ENCODE peak calls at places on chromosome X, in nine cellular contexts. One of them, this sample, is unnamed.

GRCh38 chrX:22433292-22434070 is 160.8 kb downstream of the CBLL2 start:
- DNase-seq in globus pallidus: no peak
- DNase-seq in IMR-90: no peak
- DNase-seq in aorta: peak; percentile 49
- DNase-seq in ecto neural progenitor cell: no peak
- DNase-seq in choroid plexus epithelial cell: no peak
- DNase-seq in natural killer cell: no peak
- DNase-seq in HTR-8/SVneo: no peak
- DNase-seq in iris pigment epithelial cell: no peak
- DNase-seq in this sample: no peak

GRCh38 chrX:45710081-45710801 is 509.6 kb upstream of the DIPK2B start:
- DNase-seq in globus pallidus: no peak
- DNase-seq in HTR-8/SVneo: peak; percentile 4
- DNase-seq in ecto neural progenitor cell: no peak
- DNase-seq in IMR-90: peak; percentile 96
- DNase-seq in iris pigment epithelial cell: peak; percentile 93
- DNase-seq in aorta: no peak
- DNase-seq in choroid plexus epithelial cell: peak; percentile 78
- DNase-seq in natural killer cell: no peak
- DNase-seq in this sample: no peak

GRCh38 chrX:40031861-40032422 is 65.8 kb downstream of the BCOR start:
- DNase-seq in iris pigment epithelial cell: no peak
- DNase-seq in choroid plexus epithelial cell: no peak
- DNase-seq in natural killer cell: no peak
- DNase-seq in IMR-90: no peak
- DNase-seq in aorta: no peak
- DNase-seq in HTR-8/SVneo: no peak
- DNase-seq in globus pallidus: no peak
- DNase-seq in ecto neural progenitor cell: no peak
- DNase-seq in this sample: no peak

GRCh38 chrX:63919081-63919480 is 134.1 kb upstream of the ARHGEF9 start:
- DNase-seq in aorta: no peak
- DNase-seq in natural killer cell: no peak
- DNase-seq in globus pallidus: no peak
- DNase-seq in iris pigment epithelial cell: no peak
- DNase-seq in HTR-8/SVneo: no peak
- DNase-seq in choroid plexus epithelial cell: no peak
- DNase-seq in IMR-90: no peak
- DNase-seq in ecto neural progenitor cell: no peak
- DNase-seq in this sample: no peak

GRCh38 chrX:40169193-40170086 is 71.7 kb upstream of the BCOR start:
- DNase-seq in natural killer cell: peak; percentile 60
- DNase-seq in IMR-90: peak; percentile 75
- DNase-seq in HTR-8/SVneo: no peak
- DNase-seq in ecto neural progenitor cell: peak; percentile 82
- DNase-seq in iris pigment epithelial cell: peak; percentile 87
- DNase-seq in aorta: peak; percentile 78
- DNase-seq in globus pallidus: no peak
- DNase-seq in choroid plexus epithelial cell: peak; percentile 92
- DNase-seq in this sample: peak; percentile 84

GRCh38 chrX:102930990-102931756 is 5.9 kb upstream of the RAB40AL start:
- DNase-seq in aorta: no peak
- DNase-seq in ecto neural progenitor cell: no peak
- DNase-seq in HTR-8/SVneo: no peak
- DNase-seq in iris pigment epithelial cell: no peak
- DNase-seq in IMR-90: peak; percentile 37
- DNase-seq in natural killer cell: no peak
- DNase-seq in globus pallidus: no peak
- DNase-seq in choroid plexus epithelial cell: no peak
- DNase-seq in this sample: no peak

GRCh38 chrX:153539171-153539978 is 21.9 kb downstream of the ATP2B3 start:
- DNase-seq in natural killer cell: peak; percentile 41
- DNase-seq in globus pallidus: peak; percentile 55
- DNase-seq in aorta: peak; percentile 78
- DNase-seq in HTR-8/SVneo: peak; percentile 63
- DNase-seq in iris pigment epithelial cell: peak; percentile 52
- DNase-seq in ecto neural progenitor cell: peak; percentile 82
- DNase-seq in choroid plexus epithelial cell: peak; percentile 70
- DNase-seq in IMR-90: peak; percentile 44
- DNase-seq in this sample: peak; percentile 55

GRCh38 chrX:41559235-41559634 is 112.1 kb downstream of the NYX start:
- DNase-seq in globus pallidus: no peak
- DNase-seq in ecto neural progenitor cell: no peak
- DNase-seq in aorta: no peak
- DNase-seq in HTR-8/SVneo: no peak
- DNase-seq in iris pigment epithelial cell: peak; percentile 1
- DNase-seq in choroid plexus epithelial cell: no peak
- DNase-seq in natural killer cell: no peak
- DNase-seq in IMR-90: no peak
- DNase-seq in this sample: no peak

GRCh38 chrX:50497067-50497466 is 26.4 kb upstream of the DGKK start:
- DNase-seq in iris pigment epithelial cell: no peak
- DNase-seq in natural killer cell: no peak
- DNase-seq in choroid plexus epithelial cell: no peak
- DNase-seq in aorta: no peak
- DNase-seq in ecto neural progenitor cell: no peak
- DNase-seq in HTR-8/SVneo: no peak
- DNase-seq in globus pallidus: no peak
- DNase-seq in IMR-90: no peak
- DNase-seq in this sample: no peak

GRCh38 chrX:30530591-30530990 is 47.0 kb downstream of the TASL start:
- DNase-seq in HTR-8/SVneo: no peak
- DNase-seq in globus pallidus: no peak
- DNase-seq in IMR-90: peak; percentile 60
- DNase-seq in aorta: no peak
- DNase-seq in ecto neural progenitor cell: no peak
- DNase-seq in natural killer cell: no peak
- DNase-seq in iris pigment epithelial cell: peak; percentile 48
- DNase-seq in choroid plexus epithelial cell: peak; percentile 58
- DNase-seq in this sample: peak; percentile 49

GRCh38 chrX:74118503-74118902 is 185.5 kb upstream of the ZCCHC13 start:
- DNase-seq in IMR-90: no peak
- DNase-seq in ecto neural progenitor cell: no peak
- DNase-seq in HTR-8/SVneo: no peak
- DNase-seq in aorta: no peak
- DNase-seq in natural killer cell: no peak
- DNase-seq in iris pigment epithelial cell: no peak
- DNase-seq in choroid plexus epithelial cell: no peak
- DNase-seq in globus pallidus: no peak
- DNase-seq in this sample: no peak

GRCh38 chrX:55907968-55908607 is 190.5 kb downstream of the RRAGB start:
- DNase-seq in iris pigment epithelial cell: peak; percentile 15
- DNase-seq in natural killer cell: peak; percentile 15
- DNase-seq in IMR-90: no peak
- DNase-seq in choroid plexus epithelial cell: peak; percentile 12
- DNase-seq in aorta: peak; percentile 68
- DNase-seq in HTR-8/SVneo: no peak
- DNase-seq in globus pallidus: peak; percentile 19
- DNase-seq in ecto neural progenitor cell: peak; percentile 75
- DNase-seq in this sample: no peak

GRCh38 chrX:372856-373640 is 13.7 kb downstream of the PPP2R3B start:
- DNase-seq in choroid plexus epithelial cell: peak; percentile 48
- DNase-seq in ecto neural progenitor cell: peak; percentile 64
- DNase-seq in IMR-90: peak; percentile 44
- DNase-seq in natural killer cell: no peak
- DNase-seq in iris pigment epithelial cell: peak; percentile 59
- DNase-seq in globus pallidus: no peak
- DNase-seq in aorta: no peak
- DNase-seq in HTR-8/SVneo: no peak
- DNase-seq in this sample: no peak

GRCh38 chrX:135396109-135396508 is 25.6 kb upstream of the SMIM10L2A start:
- DNase-seq in aorta: no peak
- DNase-seq in HTR-8/SVneo: no peak
- DNase-seq in choroid plexus epithelial cell: no peak
- DNase-seq in natural killer cell: no peak
- DNase-seq in globus pallidus: no peak
- DNase-seq in iris pigment epithelial cell: no peak
- DNase-seq in IMR-90: peak; percentile 3
- DNase-seq in ecto neural progenitor cell: no peak
- DNase-seq in this sample: no peak

GRCh38 chrX:137052641-137053235 is 18.9 kb upstream of the GPR101 start:
- DNase-seq in ecto neural progenitor cell: no peak
- DNase-seq in choroid plexus epithelial cell: no peak
- DNase-seq in globus pallidus: no peak
- DNase-seq in iris pigment epithelial cell: no peak
- DNase-seq in HTR-8/SVneo: no peak
- DNase-seq in natural killer cell: no peak
- DNase-seq in aorta: no peak
- DNase-seq in IMR-90: no peak
- DNase-seq in this sample: no peak

GRCh38 chrX:150692837-150693781 is at the start of gene MTMR1:
- DNase-seq in iris pigment epithelial cell: no peak
- DNase-seq in ecto neural progenitor cell: peak; percentile 58
- DNase-seq in choroid plexus epithelial cell: no peak
- DNase-seq in IMR-90: no peak
- DNase-seq in natural killer cell: peak; percentile 39
- DNase-seq in globus pallidus: no peak
- DNase-seq in HTR-8/SVneo: no peak
- DNase-seq in aorta: peak; percentile 54
- DNase-seq in this sample: no peak

GRCh38 chrX:136065044-136065671 is 79.9 kb downstream of the SLC9A6 start:
- DNase-seq in natural killer cell: no peak
- DNase-seq in HTR-8/SVneo: peak; percentile 6
- DNase-seq in aorta: peak; percentile 60
- DNase-seq in ecto neural progenitor cell: no peak
- DNase-seq in IMR-90: peak; percentile 47
- DNase-seq in iris pigment epithelial cell: peak; percentile 91
- DNase-seq in globus pallidus: no peak
- DNase-seq in choroid plexus epithelial cell: peak; percentile 93
- DNase-seq in this sample: no peak

GRCh38 chrX:68732906-68733493 is 85.5 kb downstream of the STARD8 start:
- DNase-seq in IMR-90: peak; percentile 31
- DNase-seq in aorta: peak; percentile 73
- DNase-seq in natural killer cell: peak; percentile 37
- DNase-seq in ecto neural progenitor cell: peak; percentile 81
- DNase-seq in HTR-8/SVneo: peak; percentile 41
- DNase-seq in iris pigment epithelial cell: peak; percentile 40
- DNase-seq in globus pallidus: peak; percentile 24
- DNase-seq in choroid plexus epithelial cell: peak; percentile 56
- DNase-seq in this sample: peak; percentile 55

GRCh38 chrX:16160729-16161128 is 6.6 kb upstream of the MAGEB17 start:
- DNase-seq in iris pigment epithelial cell: peak; percentile 75
- DNase-seq in choroid plexus epithelial cell: peak; percentile 54
- DNase-seq in HTR-8/SVneo: peak; percentile 85
- DNase-seq in aorta: no peak
- DNase-seq in natural killer cell: no peak
- DNase-seq in IMR-90: peak; percentile 88
- DNase-seq in globus pallidus: no peak
- DNase-seq in ecto neural progenitor cell: no peak
- DNase-seq in this sample: no peak

GRCh38 chrX:97858592-97858991 is 974.9 kb downstream of the RPA4 start:
- DNase-seq in ecto neural progenitor cell: no peak
- DNase-seq in natural killer cell: no peak
- DNase-seq in HTR-8/SVneo: no peak
- DNase-seq in globus pallidus: no peak
- DNase-seq in aorta: no peak
- DNase-seq in choroid plexus epithelial cell: peak; percentile 1
- DNase-seq in iris pigment epithelial cell: peak; percentile 9
- DNase-seq in IMR-90: peak; percentile 55
- DNase-seq in this sample: no peak

GRCh38 chrX:129318375-129318774 is 204.9 kb downstream of the SMARCA1 start:
- DNase-seq in aorta: no peak
- DNase-seq in natural killer cell: no peak
- DNase-seq in globus pallidus: peak; percentile 5
- DNase-seq in ecto neural progenitor cell: no peak
- DNase-seq in iris pigment epithelial cell: peak; percentile 40
- DNase-seq in HTR-8/SVneo: no peak
- DNase-seq in choroid plexus epithelial cell: peak; percentile 43
- DNase-seq in IMR-90: peak; percentile 35
- DNase-seq in this sample: no peak

GRCh38 chrX:87236836-87237235 is 280.8 kb upstream of the KLHL4 start:
- DNase-seq in aorta: no peak
- DNase-seq in choroid plexus epithelial cell: no peak
- DNase-seq in globus pallidus: peak; percentile 69
- DNase-seq in HTR-8/SVneo: no peak
- DNase-seq in iris pigment epithelial cell: no peak
- DNase-seq in ecto neural progenitor cell: no peak
- DNase-seq in natural killer cell: no peak
- DNase-seq in IMR-90: no peak
- DNase-seq in this sample: no peak

This sample was measured in CD14-positive monocyte.